ENCODE peak calls at places on chromosomes 5 and 9, in nine cellular contexts. T is neural progenitor cell; R is cardiac muscle cell; P is CD4-positive, CD25-positive, alpha-beta regulatory T cell; U is K562; B is CD8-positive, alpha-beta memory T cell; N is heart right ventricle; Y is tibial artery; H is stomach. X is an unnamed sample.

GRCh38 chr9:89361816-89362646 is 43.7 kb downstream of the SECISBP2 start:
- DNase-seq in T (no peak), R (no peak), P (no peak), U (no peak), B (no peak), N (no peak), Y (peak; percentile 48), H (no peak), X (peak; percentile 56)

GRCh38 chr5:66222455-66222854 is 78.4 kb downstream of the SREK1 start:
- DNase-seq in T (no peak), R (no peak), P (no peak), U (no peak), B (no peak), N (no peak), Y (no peak), H (no peak), X (no peak)

GRCh38 chr5:180799194-180799593 is 3.4 kb downstream of the MGAT1 start:
- DNase-seq in T (peak; percentile 55), R (no peak), P (no peak), U (no peak), B (no peak), N (no peak), Y (peak; percentile 60), H (peak; percentile 58), X (no peak)

GRCh38 chr9:127200106-127200862 is 64.3 kb upstream of the GARNL3 start:
- DNase-seq in T (no peak), R (no peak), P (no peak), U (no peak), B (no peak), N (no peak), Y (no peak), H (no peak), X (no peak)

GRCh38 chr9:19375536-19375935 is 4.5 kb downstream of the RPS6 start:
- DNase-seq in T (no peak), R (no peak), P (no peak), U (no peak), B (no peak), N (no peak), Y (no peak), H (no peak), X (no peak)

GRCh38 chr9:120904061-120904998 is 22.3 kb downstream of the TRAF1 start:
- DNase-seq in T (no peak), R (no peak), P (peak; percentile 69), U (no peak), B (peak; percentile 69), N (no peak), Y (no peak), H (no peak), X (no peak)

GRCh38 chr5:28896949-28897348 is 1858.6 kb upstream of the CDH9 start:
- DNase-seq in T (no peak), R (peak; percentile 1), P (no peak), U (no peak), B (no peak), N (no peak), Y (no peak), H (no peak), X (no peak)

GRCh38 chr9:134294228-134295071 is 31.8 kb upstream of the RXRA start:
- DNase-seq in T (peak; percentile 66), R (peak; percentile 39), P (no peak), U (peak; percentile 35), B (no peak), N (peak; percentile 30), Y (no peak), H (peak; percentile 65), X (no peak)

GRCh38 chr5:60196382-60197113 is 303.0 kb upstream of the PDE4D start:
- DNase-seq in T (no peak), R (peak; percentile 94), P (no peak), U (no peak), B (no peak), N (no peak), Y (peak; percentile 68), H (no peak), X (no peak)

GRCh38 chr5:40258205-40258604 is 421.5 kb upstream of the PTGER4 start:
- DNase-seq in T (no peak), R (peak; percentile 20), P (no peak), U (no peak), B (no peak), N (no peak), Y (no peak), H (no peak), X (no peak)

GRCh38 chr9:97299809-97300414 is 7.5 kb upstream of the CCDC180 start:
- DNase-seq in T (no peak), R (no peak), P (no peak), U (no peak), B (no peak), N (no peak), Y (no peak), H (no peak), X (no peak)

GRCh38 chr9:116336133-116336862 is 182.7 kb downstream of the PAPPA start:
- DNase-seq in T (no peak), R (peak; percentile 75), P (no peak), U (no peak), B (no peak), N (no peak), Y (no peak), H (no peak), X (no peak)
- H3K27me3 ChIP-seq in T (peaks cover 72% of the 10 kb centered on the region), R (no peaks in the 10 kb centered on the region), P (no peaks in the 10 kb centered on the region), U (no peaks in the 10 kb centered on the region), B (no peaks in the 10 kb centered on the region), N (no peaks in the 10 kb centered on the region), Y (no peaks in the 10 kb centered on the region), H (peaks cover 6% of the 10 kb centered on the region), X (no peaks in the 10 kb centered on the region)

GRCh38 chr9:974064-974992 is 2.1 kb upstream of the DMRT3 start:
- DNase-seq in T (peak; percentile 93), R (no peak), P (no peak), U (no peak), B (no peak), N (no peak), Y (no peak), H (no peak), X (no peak)

GRCh38 chr9:973295-973842 is 3.1 kb upstream of the DMRT3 start:
- DNase-seq in T (peak; percentile 37), R (no peak), P (no peak), U (no peak), B (no peak), N (no peak), Y (no peak), H (no peak), X (no peak)

GRCh38 chr9:971901-972511 is 4.4 kb upstream of the DMRT3 start:
- DNase-seq in T (peak; percentile 92), R (no peak), P (no peak), U (no peak), B (no peak), N (no peak), Y (no peak), H (no peak), X (no peak)

GRCh38 chr9:970310-971002 is 6.0 kb upstream of the DMRT3 start:
- DNase-seq in T (peak; percentile 62), R (no peak), P (no peak), U (no peak), B (no peak), N (no peak), Y (no peak), H (no peak), X (no peak)

DNA sequence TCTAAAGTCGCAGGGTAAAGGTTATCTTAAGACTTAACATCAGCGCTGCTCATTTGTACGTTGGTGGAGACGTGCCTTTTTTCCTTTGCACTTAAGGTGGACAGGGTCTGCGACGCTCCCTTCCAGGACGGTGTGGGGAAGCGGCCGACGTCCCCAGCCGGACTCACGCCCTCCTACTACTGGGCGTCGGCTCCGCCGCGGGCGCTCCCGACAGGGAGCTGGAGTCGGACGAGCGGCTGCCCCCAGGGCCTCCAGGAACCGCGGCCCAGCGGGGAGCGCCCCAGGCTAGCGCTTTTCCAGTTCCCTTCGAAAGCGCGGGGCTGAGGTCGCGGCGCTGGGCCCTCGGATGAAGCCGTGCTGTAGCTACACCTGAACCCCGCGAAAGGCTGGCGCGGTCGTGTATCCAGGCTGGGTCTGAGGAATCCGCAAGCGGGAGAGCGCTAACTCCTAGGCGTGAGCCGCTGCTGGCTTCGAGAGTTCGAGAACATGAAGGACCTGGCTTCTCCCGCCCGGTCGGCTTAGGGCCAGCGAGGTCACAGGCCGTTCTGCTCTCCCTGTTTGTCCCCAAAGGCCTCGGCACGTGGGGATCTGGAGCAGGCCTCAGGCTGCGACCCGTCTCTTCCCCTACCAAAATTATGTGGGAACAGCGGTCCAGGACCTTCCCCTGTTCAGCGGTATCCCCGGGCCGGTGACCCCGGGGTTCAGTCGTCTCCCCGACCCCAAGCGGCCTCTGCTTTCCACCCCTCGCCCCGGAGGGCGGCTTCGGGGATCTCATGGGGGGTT is 3.8 kb upstream of the DMRT3 start:
- DNase-seq in T (peak; percentile 47), R (no peak), P (no peak), U (no peak), B (no peak), N (no peak), Y (no peak), H (no peak), X (no peak)
- H3K9me3 ChIP-seq in T (no peaks in the 10 kb centered on the region), R (no peaks in the 10 kb centered on the region), P (peaks cover 3% of the 10 kb centered on the region), U (no peaks in the 10 kb centered on the region), B (no peaks in the 10 kb centered on the region), N (no peaks in the 10 kb centered on the region), Y (no peaks in the 10 kb centered on the region), H (no peaks in the 10 kb centered on the region), X (no peaks in the 10 kb centered on the region)

GRCh38 chr5:123092696-123093095 is 3.7 kb downstream of the PRDM6 start:
- DNase-seq in T (peak; percentile 39), R (no peak), P (no peak), U (no peak), B (no peak), N (no peak), Y (no peak), H (no peak), X (no peak)
- H3K27me3 ChIP-seq in T (peaks cover 100% of the 10 kb centered on the region), R (peaks cover 100% of the 10 kb centered on the region), P (peaks cover 36% of the 10 kb centered on the region), U (peaks cover 58% of the 10 kb centered on the region), B (peaks cover 12% of the 10 kb centered on the region), N (peaks cover 98% of the 10 kb centered on the region), Y (no peaks in the 10 kb centered on the region), H (peaks cover 98% of the 10 kb centered on the region), X (no peaks in the 10 kb centered on the region)

DNA sequence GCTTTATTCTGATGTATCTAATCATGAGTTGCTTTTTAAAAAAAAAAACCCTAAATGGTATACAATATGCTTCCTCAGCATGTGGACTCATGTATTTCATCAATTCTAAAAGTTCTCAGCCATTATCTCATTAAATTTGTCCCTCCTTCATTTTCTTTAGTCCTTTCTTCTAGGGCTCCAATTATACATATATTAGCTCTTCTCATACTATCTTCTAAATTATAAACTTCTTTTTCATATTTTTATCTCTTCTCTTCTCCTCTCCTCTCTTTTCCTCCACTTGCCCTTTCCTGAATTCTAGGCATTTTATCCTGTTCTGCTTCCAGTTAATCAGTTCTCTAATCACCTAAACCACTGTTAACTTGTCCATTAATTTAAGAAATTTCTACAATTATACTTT is 55.0 kb upstream of the IL33 start:
- DNase-seq in T (no peak), R (no peak), P (no peak), U (no peak), B (no peak), N (no peak), Y (no peak), H (no peak), X (no peak)
- H3K9me3 ChIP-seq in T (no peaks in the 10 kb centered on the region), R (no peaks in the 10 kb centered on the region), P (peaks cover 13% of the 10 kb centered on the region), U (no peaks in the 10 kb centered on the region), B (no peaks in the 10 kb centered on the region), N (no peaks in the 10 kb centered on the region), Y (no peaks in the 10 kb centered on the region), H (peaks cover 20% of the 10 kb centered on the region), X (no peaks in the 10 kb centered on the region)